ENCODE peak calls at places on chromosomes 16 and 17, in seven cellular contexts. A is left lung, I is coronary artery, R is osteocyte, U is suprapubic skin, O is progenitor cell of endocrine pancreas, L is chondrocyte. H is an unnamed sample.

GRCh38 chr17:27741971-27742370 is 58.4 kb downstream of the NOS2 start:
- DNase-seq in O (no peak), R (no peak), A (no peak), U (no peak), L (no peak), I (peak; percentile 19), H (no peak)

GRCh38 chr17:15742921-15743320 is 10.8 kb downstream of the TBC1D26 start:
- DNase-seq in I (no peak), O (no peak), L (no peak), U (no peak), A (no peak), R (no peak), H (no peak)

GRCh38 chr17:57987582-57988300 is at the start of gene VEZF1:
- DNase-seq in O (peak; percentile 69), I (peak; percentile 88), U (peak; percentile 84), A (peak; percentile 72), R (no peak), L (no peak), H (no peak)

GRCh38 chr17:17782425-17783120 is 54.2 kb downstream of the SREBF1 start:
- DNase-seq in O (peak; percentile 44), R (no peak), L (no peak), I (no peak), U (no peak), A (no peak), H (no peak)

GRCh38 chr16:68893710-68894705 is 50.7 kb downstream of the TANGO6 start:
- DNase-seq in O (peak; percentile 41), A (no peak), R (no peak), L (no peak), U (no peak), I (no peak), H (no peak)

GRCh38 chr17:30433514-30433913 is 43.7 kb upstream of the GOSR1 start:
- DNase-seq in L (no peak), O (no peak), I (no peak), U (no peak), R (no peak), A (no peak), H (no peak)

GRCh38 chr17:43213545-43213944 is 1.9 kb downstream of the TMEM106A start:
- DNase-seq in A (no peak), L (no peak), U (no peak), R (no peak), I (no peak), O (no peak), H (no peak)

GRCh38 chr17:66466933-66467367 is 164.5 kb downstream of the PRKCA start:
- DNase-seq in A (no peak), R (no peak), O (no peak), U (no peak), L (no peak), I (no peak), H (no peak)

GRCh38 chr16:85513649-85514048 is 99.5 kb upstream of the GSE1 start:
- DNase-seq in L (no peak), O (no peak), R (no peak), U (no peak), I (no peak), A (no peak), H (no peak)

GRCh38 chr17:21375757-21376584 is at the start of gene KCNJ12:
- DNase-seq in O (no peak), L (no peak), I (no peak), A (no peak), R (no peak), U (no peak), H (no peak)

GRCh38 chr17:56317351-56318208 is 164.3 kb downstream of the ANKFN1 start:
- DNase-seq in L (no peak), U (no peak), R (no peak), O (no peak), A (no peak), I (no peak), H (no peak)

GRCh38 chr16:73052441-73053030 is 4.6 kb upstream of the ZFHX3 start:
- DNase-seq in O (no peak), A (no peak), I (no peak), L (no peak), U (no peak), R (no peak), H (no peak)

GRCh38 chr17:43778337-43779144 is at the start of gene DUSP3:
- DNase-seq in L (peak; percentile 97), O (peak; percentile 91), I (peak; percentile 98), A (peak; percentile 98), U (peak; percentile 98), R (peak; percentile 96), H (peak; percentile 79)

GRCh38 chr17:7858487-7858832 is 657 bp downstream of the CYB5D1 start:
- DNase-seq in I (peak; percentile 74), A (peak; percentile 44), O (no peak), R (no peak), L (no peak), U (peak; percentile 82), H (no peak)

GRCh38 chr16:4689864-4690704 is 3.3 kb upstream of the NUDT16L1 start:
- DNase-seq in U (peak; percentile 59), L (peak; percentile 88), R (no peak), O (no peak), A (no peak), I (no peak), H (no peak)

DNA sequence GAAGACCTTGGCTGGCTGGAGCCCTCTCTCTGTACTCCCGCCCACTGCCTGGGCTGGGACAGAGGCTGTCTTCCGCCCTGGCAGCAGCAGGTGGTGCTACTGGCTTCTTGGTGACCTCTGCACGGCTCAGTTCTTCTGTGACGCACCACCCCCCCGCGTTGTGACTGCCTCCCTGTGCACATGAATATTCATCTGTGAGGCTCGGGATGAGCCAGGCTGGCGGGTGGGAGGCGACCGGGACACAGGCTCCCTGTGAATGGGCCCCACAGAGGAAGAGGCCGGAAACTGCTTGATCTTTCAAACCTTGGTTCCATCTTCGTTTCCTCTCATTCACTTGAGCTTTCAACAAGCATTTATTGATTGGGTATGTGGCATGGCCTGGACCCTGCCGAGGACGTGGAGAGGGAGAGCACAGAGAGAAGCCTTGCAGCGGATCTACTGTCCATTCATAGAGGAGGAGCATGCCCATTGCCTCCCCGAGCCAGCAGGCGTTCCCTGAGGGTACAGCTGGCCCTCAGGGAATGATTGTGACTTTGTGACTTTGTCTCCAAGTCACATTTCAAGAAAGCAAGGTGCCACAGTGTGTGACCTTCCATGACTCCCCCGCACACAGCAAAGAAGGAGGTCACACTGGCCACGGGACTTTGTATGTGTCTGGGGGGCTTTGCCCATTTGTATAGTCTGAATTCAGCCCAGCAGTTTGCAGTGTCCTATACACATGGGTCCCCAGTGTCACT is 45.0 kb downstream of the B9D1 start:
- DNase-seq in R (no peak), I (no peak), U (peak; percentile 66), O (peak; percentile 26), A (no peak), L (no peak), H (no peak)
- TF ChIP-seq CTCF in R (peak; percentile 36), I (no peak), U (no peak), O (peak; percentile 40), A (no peak), L (peak; percentile 66), H (no peak)

DNA sequence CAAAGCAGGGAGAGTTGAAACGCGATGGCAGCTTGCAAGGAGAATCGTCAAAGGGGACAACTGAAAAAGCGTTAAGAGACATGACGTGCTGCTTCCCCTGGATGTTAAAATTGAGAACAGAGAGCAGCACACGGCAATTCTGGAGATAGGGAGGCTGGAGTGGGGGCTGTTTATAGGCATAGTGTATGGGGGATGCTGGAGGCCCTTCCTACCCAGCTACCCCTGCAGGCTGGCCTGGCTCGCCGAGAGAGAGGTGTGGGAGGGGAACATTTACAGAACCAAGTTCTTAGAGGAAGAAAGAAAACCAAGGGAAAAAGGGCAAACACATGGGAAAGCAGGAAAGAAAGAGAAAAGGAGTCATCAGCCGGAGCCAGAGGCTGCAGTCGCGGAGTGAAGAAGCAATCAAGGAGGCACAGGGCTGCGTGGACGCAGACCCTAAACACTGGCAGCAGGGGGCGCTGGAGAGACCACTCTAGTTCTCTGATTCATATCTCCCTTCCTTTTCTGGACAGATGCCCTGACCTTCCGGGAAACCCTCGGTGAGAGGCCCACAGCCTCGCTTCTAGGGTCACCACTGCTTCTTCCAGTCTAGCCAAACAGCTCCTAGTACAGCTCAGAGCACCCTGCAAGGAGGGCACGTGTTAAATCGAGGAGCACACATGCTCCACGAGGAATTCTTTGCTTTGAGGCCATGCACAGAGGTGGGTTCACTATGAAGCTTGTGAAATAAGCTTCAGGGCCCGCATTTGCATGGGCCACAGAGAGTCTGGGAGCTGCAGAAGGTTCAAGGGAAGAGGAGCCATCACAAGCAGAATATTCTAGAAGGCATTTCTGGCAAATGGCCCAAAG is 55.6 kb downstream of the MYH13 start:
- DNase-seq in L (no peak), R (no peak), U (peak; percentile 87), O (peak; percentile 33), I (no peak), A (peak; percentile 51), H (no peak)
- TF ChIP-seq CTCF in L (peak; percentile 73), R (peak; percentile 38), U (peak; percentile 73), O (peak; percentile 69), I (peak; percentile 29), A (peak; percentile 39), H (no peak)

GRCh38 chr16:50880926-50881325 is 139.0 kb downstream of the CYLD start:
- DNase-seq in U (no peak), I (no peak), R (peak; percentile 56), O (no peak), L (no peak), A (no peak), H (no peak)

GRCh38 chr16:50878536-50878935 is 136.7 kb downstream of the CYLD start:
- DNase-seq in L (no peak), O (no peak), I (no peak), R (no peak), U (no peak), A (no peak), H (no peak)

GRCh38 chr16:50881331-50881830 is 139.5 kb downstream of the CYLD start:
- DNase-seq in A (no peak), O (no peak), U (no peak), I (no peak), L (no peak), R (peak; percentile 48), H (no peak)

GRCh38 chr16:50878966-50879615 is 137.2 kb downstream of the CYLD start:
- DNase-seq in A (no peak), I (no peak), U (no peak), R (peak; percentile 73), L (no peak), O (no peak), H (no peak)

GRCh38 chr16:50879873-50880695 is 138.2 kb downstream of the CYLD start:
- DNase-seq in O (peak; percentile 23), L (no peak), R (peak; percentile 74), I (no peak), U (no peak), A (no peak), H (no peak)
- TF ChIP-seq CTCF in O (no peak), L (no peak), R (no peak), I (no peak), U (no peak), A (no peak), H (no peak)

DNA sequence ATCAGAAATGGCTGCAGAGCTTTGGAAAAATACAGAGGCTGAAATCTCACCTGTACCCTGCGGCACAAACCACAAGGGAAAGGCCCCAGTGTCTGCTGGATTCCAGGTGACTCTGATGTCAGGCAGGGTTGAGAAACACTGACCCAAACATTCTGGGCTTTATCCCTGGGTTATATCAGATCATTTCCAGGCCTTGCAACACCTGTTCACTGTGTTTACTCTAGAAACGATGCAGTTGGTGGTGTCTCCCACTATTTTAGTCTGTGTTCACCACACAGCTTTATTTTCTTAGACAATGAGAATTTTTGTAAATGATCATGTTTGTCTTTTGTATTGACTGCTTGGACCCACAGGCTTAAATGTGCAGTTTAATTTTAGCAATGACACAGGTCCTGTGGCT is 151.5 kb upstream of the SDK2 start:
- DNase-seq in U (no peak), I (no peak), A (no peak), O (no peak), L (no peak), R (no peak), H (no peak)
- TF ChIP-seq CTCF in U (no peak), I (no peak), A (no peak), O (no peak), L (no peak), R (no peak), H (no peak)

GRCh38 chr17:50213026-50214015 is 11.9 kb upstream of the COL1A1 start:
- DNase-seq in R (peak; percentile 75), A (no peak), U (no peak), L (no peak), O (no peak), I (no peak), H (no peak)
- TF ChIP-seq CTCF in R (peak; percentile 19), A (no peak), U (no peak), L (peak; percentile 45), O (no peak), I (no peak), H (no peak)

H was measured in activated B cell treated with CpG ODN at 0.5 μM for 24 hours.